ENCODE peak calls at places on chromosome 10, in four cellular contexts. X is cardiac muscle cell, H is fibroblast of the aortic adventitia, O is HepG2. M is an unnamed sample.

GRCh38 chr10:104328916-104329710 is 9.2 kb downstream of the ITPRIP start:
- DNase-seq in O (peak; percentile 23), H (peak; percentile 96), X (peak; percentile 94), M (peak; percentile 97)

GRCh38 chr10:55629792-55630490 is 731.1 kb downstream of the ZWINT start:
- DNase-seq in X (peak; percentile 47), H (no peak), O (peak; percentile 6), M (peak; percentile 53)

GRCh38 chr10:56028299-56029132 is 332.5 kb downstream of the ZWINT start:
- DNase-seq in X (no peak), H (no peak), O (no peak), M (no peak)

GRCh38 chr10:132229834-132230556 is 43.2 kb downstream of the DPYSL4 start:
- DNase-seq in O (no peak), H (no peak), X (peak; percentile 15), M (no peak)

GRCh38 chr10:73744690-73744994 is 470 bp downstream of the SEC24C start:
- DNase-seq in H (peak; percentile 62), X (peak; percentile 70), O (peak; percentile 53), M (peak; percentile 61)

GRCh38 chr10:13685885-13686284 is 99.1 kb downstream of the PRPF18 start:
- DNase-seq in X (no peak), O (no peak), H (no peak), M (no peak)

GRCh38 chr10:98408799-98409198 is 6.2 kb downstream of the PYROXD2 start:
- DNase-seq in X (no peak), H (no peak), O (no peak), M (no peak)

GRCh38 chr10:26983156-26983555 is 117.1 kb downstream of the ANKRD26 start:
- DNase-seq in O (no peak), X (no peak), H (no peak), M (no peak)

GRCh38 chr10:46539596-46540411 is 16.7 kb downstream of the GPRIN2 start:
- DNase-seq in H (peak; percentile 86), O (peak; percentile 86), X (peak; percentile 62), M (peak; percentile 57)

GRCh38 chr10:118799779-118800178 is 45.0 kb upstream of the CACUL1 start:
- DNase-seq in X (peak; percentile 54), H (peak; percentile 26), O (no peak), M (peak; percentile 48)

GRCh38 chr10:75294031-75294437 is 58.3 kb upstream of the COMTD1 start:
- DNase-seq in O (no peak), H (peak; percentile 23), X (no peak), M (no peak)

GRCh38 chr10:93515963-93516450 is 19.6 kb downstream of the CEP55 start:
- DNase-seq in O (no peak), X (peak; percentile 15), H (peak; percentile 39), M (peak; percentile 14)

GRCh38 chr10:21510218-21511070 is 15.0 kb downstream of the SKIDA1 start:
- DNase-seq in X (no peak), H (no peak), O (no peak), M (no peak)

GRCh38 chr10:118495499-118495898 is 99.9 kb downstream of the PRLHR start:
- DNase-seq in O (no peak), X (no peak), H (peak; percentile 51), M (peak; percentile 3)

GRCh38 chr10:86163522-86164215 is 202.9 kb downstream of the GRID1 start:
- DNase-seq in X (no peak), H (no peak), O (peak; percentile 48), M (no peak)

GRCh38 chr10:120019568-120019967 is 127.0 kb downstream of the SEC23IP start:
- DNase-seq in H (no peak), X (no peak), O (no peak), M (no peak)

GRCh38 chr10:17851611-17852010 is 42.5 kb downstream of the MRC1 start:
- DNase-seq in H (no peak), X (no peak), O (no peak), M (no peak)

GRCh38 chr10:57507788-57508187 is 759.9 kb downstream of the IPMK start:
- DNase-seq in H (no peak), X (no peak), O (no peak), M (no peak)

GRCh38 chr10:14635049-14635710 is 139.5 kb downstream of the FAM107B start:
- DNase-seq in X (no peak), O (no peak), H (no peak), M (no peak)

GRCh38 chr10:84088626-84089025 is 50.7 kb upstream of the GHITM start:
- DNase-seq in O (no peak), X (peak; percentile 75), H (peak; percentile 27), M (peak; percentile 21)

GRCh38 chr10:114418109-114418508 is 13.8 kb upstream of the AFAP1L2 start:
- DNase-seq in X (no peak), H (no peak), O (no peak), M (no peak)

GRCh38 chr10:114283091-114283490 is 44.0 kb downstream of the VWA2 start:
- DNase-seq in H (no peak), X (no peak), O (no peak), M (no peak)

DNA sequence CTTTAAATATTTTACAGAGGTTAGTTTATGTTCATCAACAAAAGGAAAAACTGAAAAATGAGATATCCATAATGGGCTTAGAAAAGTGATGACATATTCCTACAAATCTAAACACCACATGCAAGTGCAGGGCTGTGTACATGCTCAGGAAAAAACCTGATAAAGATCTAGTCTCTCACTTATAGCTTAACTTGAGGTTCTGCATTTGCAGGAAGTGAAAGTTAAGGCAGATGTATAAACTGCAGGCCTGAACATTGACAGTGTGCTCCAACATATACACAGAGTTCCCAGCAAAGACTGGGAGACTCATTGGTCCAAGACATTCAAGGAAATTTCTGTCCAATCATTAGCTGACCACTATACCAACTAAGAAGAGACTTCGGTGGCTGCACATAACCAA is 63.8 kb upstream of the RET start:
- DNase-seq in X (no peak), H (no peak), O (no peak), M (no peak)
- H3K4me3 ChIP-seq in X (no peak overlapping the region), H (no peak overlapping the region), O (no peak overlapping the region), M (no peak overlapping the region)

GRCh38 chr10:52597189-52597863 is 175.3 kb downstream of the MBL2 start:
- DNase-seq in H (peak; percentile 24), O (no peak), X (peak; percentile 40), M (peak; percentile 23)
- H3K4me3 ChIP-seq in H (peak overlapping the region; percentile 20), O (no peak overlapping the region), X (no peak overlapping the region), M (peak overlapping the region; percentile 23)

DNA sequence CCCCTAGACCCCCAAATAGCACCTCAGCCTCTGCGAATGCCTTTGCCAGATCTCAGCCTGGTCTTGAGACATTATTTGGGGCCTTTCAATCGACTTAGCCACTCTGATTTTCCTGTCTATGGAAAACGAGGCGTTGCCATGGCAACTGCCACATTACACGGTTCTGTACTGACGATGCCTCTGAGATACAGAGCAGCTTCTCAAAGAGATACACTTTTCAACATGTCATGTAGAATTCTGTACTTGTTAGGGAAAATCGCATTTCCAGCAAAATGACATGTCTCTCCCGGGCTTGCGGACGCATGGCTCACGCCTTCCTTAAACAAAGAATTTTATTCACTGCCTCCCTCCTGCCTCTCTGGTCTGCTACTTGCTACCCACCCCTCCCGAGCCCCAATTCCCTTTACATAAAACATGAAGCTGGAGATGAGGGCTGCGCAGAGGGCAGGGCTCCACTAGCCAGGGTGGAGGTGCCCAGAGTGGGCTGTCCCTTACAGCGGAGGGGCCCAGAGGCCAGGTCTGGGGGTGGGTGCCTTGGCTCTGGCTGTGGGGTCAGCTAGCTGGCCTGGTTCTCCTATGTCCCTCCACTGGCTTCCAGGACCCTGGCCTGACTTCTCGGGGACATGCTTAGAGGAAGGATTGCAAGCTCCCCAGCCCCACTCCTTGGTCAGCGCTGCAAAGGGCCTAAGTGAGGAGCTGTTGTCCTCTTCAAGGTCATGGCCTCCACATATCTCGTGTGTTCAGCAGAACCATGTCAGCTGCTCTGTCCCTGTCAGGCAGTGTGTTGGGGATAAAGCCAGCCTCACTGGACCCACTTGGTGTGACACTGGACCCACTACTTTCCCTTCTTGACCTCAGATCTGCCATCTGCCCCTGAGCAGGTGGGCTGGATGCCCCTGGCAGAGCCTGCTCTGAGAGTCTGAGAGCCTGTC is 342.5 kb downstream of the RPS24 start:
- DNase-seq in H (no peak), O (no peak), X (peak; percentile 12), M (no peak)
- H3K4me3 ChIP-seq in H (no peak overlapping the region), O (no peak overlapping the region), X (no peak overlapping the region), M (no peak overlapping the region)

GRCh38 chr10:30847642-30848041 is 184.0 kb downstream of the ZNF438 start:
- DNase-seq in H (no peak), O (no peak), X (no peak), M (no peak)

GRCh38 chr10:30848396-30849032 is 183.2 kb downstream of the ZNF438 start:
- DNase-seq in O (no peak), X (no peak), H (no peak), M (no peak)

GRCh38 chr10:30850776-30851175 is 180.9 kb downstream of the ZNF438 start:
- DNase-seq in X (no peak), H (no peak), O (no peak), M (no peak)

GRCh38 chr10:30849636-30850035 is 182.0 kb downstream of the ZNF438 start:
- DNase-seq in H (no peak), X (no peak), O (no peak), M (no peak)

DNA sequence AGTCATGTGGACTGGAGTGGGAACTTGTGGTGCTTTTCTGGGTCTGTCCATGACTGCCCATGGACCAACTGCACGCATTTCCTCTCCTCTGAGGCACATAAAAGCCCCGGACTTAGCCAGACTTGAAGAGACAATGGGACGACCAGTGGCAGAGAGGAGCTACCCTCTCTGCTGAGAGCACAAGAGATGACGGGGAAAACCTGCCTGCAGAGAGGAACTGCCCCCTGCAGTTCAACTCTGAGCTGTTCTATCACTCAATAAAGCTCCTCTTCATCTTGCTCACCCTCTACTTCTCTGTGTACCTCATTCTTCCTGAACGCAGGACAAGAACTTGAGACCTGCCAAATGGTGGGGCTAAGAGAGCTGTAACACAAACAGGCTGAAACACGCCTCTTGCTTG is 184.5 kb downstream of the ZNF438 start:
- DNase-seq in H (no peak), X (no peak), O (no peak), M (no peak)
- H3K4me3 ChIP-seq in H (no peak overlapping the region), X (no peak overlapping the region), O (no peak overlapping the region), M (no peak overlapping the region)

GRCh38 chr10:92305133-92306072 is 14.4 kb downstream of the MARCHF5 start:
- DNase-seq in X (no peak), H (no peak), O (no peak), M (no peak)

GRCh38 chr10:92303096-92303495 is 12.1 kb downstream of the MARCHF5 start:
- DNase-seq in H (no peak), O (no peak), X (no peak), M (no peak)

GRCh38 chr10:92309273-92309672 is 18.3 kb downstream of the MARCHF5 start:
- DNase-seq in H (no peak), X (no peak), O (no peak), M (no peak)

GRCh38 chr10:92298487-92298886 is 7.5 kb downstream of the MARCHF5 start:
- DNase-seq in O (no peak), H (no peak), X (no peak), M (no peak)

DNA sequence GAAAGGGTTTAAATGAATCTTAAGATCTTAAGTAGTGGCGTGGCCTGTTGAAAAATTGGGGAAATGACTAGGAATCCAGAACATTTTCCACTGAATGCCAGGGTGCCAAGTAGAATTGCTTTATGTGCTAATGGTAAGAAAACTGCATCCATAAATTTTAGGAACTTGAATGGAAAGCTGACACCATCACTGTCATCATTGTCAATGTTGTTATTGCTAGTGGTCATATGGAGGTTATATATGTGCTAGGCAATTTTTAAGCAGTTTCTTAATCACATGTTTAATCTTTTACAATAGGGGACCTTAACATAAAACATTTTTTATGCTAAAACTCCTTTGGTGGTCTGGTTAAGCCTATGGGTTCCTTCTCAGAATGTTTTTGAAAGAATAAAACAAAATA is 13.1 kb downstream of the MARCHF5 start:
- DNase-seq in H (no peak), X (no peak), O (no peak), M (no peak)
- H3K4me3 ChIP-seq in H (no peak overlapping the region), X (no peak overlapping the region), O (no peak overlapping the region), M (no peak overlapping the region)

GRCh38 chr10:6039711-6040110 is 22.5 kb downstream of the IL2RA start:
- DNase-seq in O (no peak), X (no peak), H (no peak), M (no peak)
- H3K4me3 ChIP-seq in O (no peak overlapping the region), X (no peak overlapping the region), H (no peak overlapping the region), M (no peak overlapping the region)